ENCODE peak calls at places on chromosomes 5 and 9, in six cellular contexts. One of them, this sample, is unnamed.

GRCh38 chr5:44332360-44332971 is 56.8 kb downstream of the FGF10 start:
- DNase-seq in NCI-H1436: peak; percentile 13
- DNase-seq in central memory CD4-positive, alpha-beta T cell: no peak
- DNase-seq in GM23248: peak; percentile 69
- DNase-seq in GM06990: no peak
- DNase-seq in activated gamma-delta T cell treated with Interleukin-2 at 50 U/mL for 16 hours: no peak
- DNase-seq in this sample: no peak

GRCh38 chr5:79577693-79578092 is 34.5 kb upstream of the TENT2 start:
- DNase-seq in GM06990: no peak
- DNase-seq in activated gamma-delta T cell treated with Interleukin-2 at 50 U/mL for 16 hours: no peak
- DNase-seq in central memory CD4-positive, alpha-beta T cell: no peak
- DNase-seq in NCI-H1436: no peak
- DNase-seq in GM23248: no peak
- DNase-seq in this sample: no peak

GRCh38 chr5:135433626-135434426 is 13.3 kb downstream of the DCANP1 start:
- DNase-seq in activated gamma-delta T cell treated with Interleukin-2 at 50 U/mL for 16 hours: no peak
- DNase-seq in NCI-H1436: no peak
- DNase-seq in GM06990: no peak
- DNase-seq in central memory CD4-positive, alpha-beta T cell: no peak
- DNase-seq in GM23248: peak; percentile 50
- DNase-seq in this sample: peak; percentile 33

GRCh38 chr5:5492087-5492933 is 69.8 kb downstream of the ICE1 start:
- DNase-seq in NCI-H1436: peak; percentile 52
- DNase-seq in central memory CD4-positive, alpha-beta T cell: peak; percentile 57
- DNase-seq in GM23248: peak; percentile 67
- DNase-seq in GM06990: no peak
- DNase-seq in activated gamma-delta T cell treated with Interleukin-2 at 50 U/mL for 16 hours: peak; percentile 14
- DNase-seq in this sample: no peak

GRCh38 chr5:95959051-95959963 is 2.3 kb downstream of the ELL2 start:
- DNase-seq in GM06990: no peak
- DNase-seq in NCI-H1436: no peak
- DNase-seq in central memory CD4-positive, alpha-beta T cell: no peak
- DNase-seq in GM23248: peak; percentile 48
- DNase-seq in activated gamma-delta T cell treated with Interleukin-2 at 50 U/mL for 16 hours: no peak
- DNase-seq in this sample: no peak

GRCh38 chr5:132239776-132240175 is 12.1 kb upstream of the P4HA2 start:
- DNase-seq in GM23248: no peak
- DNase-seq in NCI-H1436: no peak
- DNase-seq in activated gamma-delta T cell treated with Interleukin-2 at 50 U/mL for 16 hours: no peak
- DNase-seq in central memory CD4-positive, alpha-beta T cell: no peak
- DNase-seq in GM06990: no peak
- DNase-seq in this sample: peak; percentile 32

GRCh38 chr5:2758632-2759031 is 7.2 kb upstream of the IRX2 start:
- DNase-seq in central memory CD4-positive, alpha-beta T cell: no peak
- DNase-seq in NCI-H1436: no peak
- DNase-seq in GM23248: no peak
- DNase-seq in GM06990: no peak
- DNase-seq in activated gamma-delta T cell treated with Interleukin-2 at 50 U/mL for 16 hours: no peak
- DNase-seq in this sample: peak; percentile 27

GRCh38 chr5:14250094-14250777 is 107.1 kb downstream of the TRIO start:
- DNase-seq in GM23248: peak; percentile 93
- DNase-seq in activated gamma-delta T cell treated with Interleukin-2 at 50 U/mL for 16 hours: no peak
- DNase-seq in GM06990: peak; percentile 50
- DNase-seq in central memory CD4-positive, alpha-beta T cell: no peak
- DNase-seq in NCI-H1436: peak; percentile 74
- DNase-seq in this sample: peak; percentile 68

GRCh38 chr5:39661026-39661779 is 236.4 kb upstream of the DAB2 start:
- DNase-seq in GM06990: no peak
- DNase-seq in NCI-H1436: no peak
- DNase-seq in GM23248: peak; percentile 48
- DNase-seq in activated gamma-delta T cell treated with Interleukin-2 at 50 U/mL for 16 hours: no peak
- DNase-seq in central memory CD4-positive, alpha-beta T cell: no peak
- DNase-seq in this sample: no peak

GRCh38 chr5:132190161-132190817 is 37.4 kb downstream of the P4HA2 start:
- DNase-seq in GM06990: no peak
- DNase-seq in GM23248: peak; percentile 82
- DNase-seq in activated gamma-delta T cell treated with Interleukin-2 at 50 U/mL for 16 hours: peak; percentile 10
- DNase-seq in NCI-H1436: peak; percentile 44
- DNase-seq in central memory CD4-positive, alpha-beta T cell: peak; percentile 35
- DNase-seq in this sample: no peak

GRCh38 chr9:18493361-18494015 is 19.5 kb downstream of the ADAMTSL1 start:
- DNase-seq in activated gamma-delta T cell treated with Interleukin-2 at 50 U/mL for 16 hours: no peak
- DNase-seq in GM06990: no peak
- DNase-seq in central memory CD4-positive, alpha-beta T cell: no peak
- DNase-seq in NCI-H1436: no peak
- DNase-seq in GM23248: peak; percentile 75
- DNase-seq in this sample: no peak

GRCh38 chr5:134130239-134130945 is 15.9 kb downstream of the TCF7 start:
- DNase-seq in GM06990: no peak
- DNase-seq in central memory CD4-positive, alpha-beta T cell: no peak
- DNase-seq in activated gamma-delta T cell treated with Interleukin-2 at 50 U/mL for 16 hours: no peak
- DNase-seq in GM23248: no peak
- DNase-seq in NCI-H1436: no peak
- DNase-seq in this sample: no peak

GRCh38 chr5:92909545-92909962 is 671.5 kb downstream of the NR2F1-AS1 start:
- DNase-seq in GM06990: no peak
- DNase-seq in GM23248: peak; percentile 18
- DNase-seq in NCI-H1436: peak; percentile 13
- DNase-seq in central memory CD4-positive, alpha-beta T cell: no peak
- DNase-seq in activated gamma-delta T cell treated with Interleukin-2 at 50 U/mL for 16 hours: no peak
- DNase-seq in this sample: peak; percentile 69

GRCh38 chr9:121447341-121447834 is 52.3 kb downstream of the GGTA1 start:
- DNase-seq in activated gamma-delta T cell treated with Interleukin-2 at 50 U/mL for 16 hours: no peak
- DNase-seq in central memory CD4-positive, alpha-beta T cell: no peak
- DNase-seq in GM06990: no peak
- DNase-seq in NCI-H1436: no peak
- DNase-seq in GM23248: peak; percentile 60
- DNase-seq in this sample: no peak

GRCh38 chr5:176817864-176818377 is 7.6 kb downstream of the UNC5A start:
- DNase-seq in activated gamma-delta T cell treated with Interleukin-2 at 50 U/mL for 16 hours: no peak
- DNase-seq in NCI-H1436: no peak
- DNase-seq in central memory CD4-positive, alpha-beta T cell: no peak
- DNase-seq in GM06990: no peak
- DNase-seq in GM23248: peak; percentile 49
- DNase-seq in this sample: peak; percentile 91

GRCh38 chr9:16869961-16870605 is 387 bp downstream of the BNC2 start:
- DNase-seq in GM23248: peak; percentile 65
- DNase-seq in activated gamma-delta T cell treated with Interleukin-2 at 50 U/mL for 16 hours: no peak
- DNase-seq in central memory CD4-positive, alpha-beta T cell: no peak
- DNase-seq in NCI-H1436: no peak
- DNase-seq in GM06990: peak; percentile 1
- DNase-seq in this sample: peak; percentile 59

GRCh38 chr5:53035868-53036381 is 46.8 kb downstream of the ITGA2 start:
- DNase-seq in activated gamma-delta T cell treated with Interleukin-2 at 50 U/mL for 16 hours: no peak
- DNase-seq in GM23248: peak; percentile 65
- DNase-seq in GM06990: no peak
- DNase-seq in central memory CD4-positive, alpha-beta T cell: no peak
- DNase-seq in NCI-H1436: no peak
- DNase-seq in this sample: no peak

GRCh38 chr5:148791334-148791667 is 35.1 kb upstream of the ADRB2 start:
- DNase-seq in central memory CD4-positive, alpha-beta T cell: no peak
- DNase-seq in activated gamma-delta T cell treated with Interleukin-2 at 50 U/mL for 16 hours: no peak
- DNase-seq in GM06990: peak; percentile 70
- DNase-seq in NCI-H1436: no peak
- DNase-seq in GM23248: peak; percentile 74
- DNase-seq in this sample: no peak

GRCh38 chr5:91841423-91841822 is 458.3 kb upstream of the ARRDC3 start:
- DNase-seq in GM06990: no peak
- DNase-seq in GM23248: no peak
- DNase-seq in NCI-H1436: no peak
- DNase-seq in activated gamma-delta T cell treated with Interleukin-2 at 50 U/mL for 16 hours: no peak
- DNase-seq in central memory CD4-positive, alpha-beta T cell: no peak
- DNase-seq in this sample: no peak

GRCh38 chr5:12100542-12100941 is 196.3 kb upstream of the CTNND2 start:
- DNase-seq in central memory CD4-positive, alpha-beta T cell: no peak
- DNase-seq in GM23248: no peak
- DNase-seq in activated gamma-delta T cell treated with Interleukin-2 at 50 U/mL for 16 hours: no peak
- DNase-seq in GM06990: no peak
- DNase-seq in NCI-H1436: no peak
- DNase-seq in this sample: no peak

GRCh38 chr5:10902145-10902544 is 141.1 kb upstream of the DAP start:
- DNase-seq in GM23248: peak; percentile 55
- DNase-seq in central memory CD4-positive, alpha-beta T cell: no peak
- DNase-seq in GM06990: no peak
- DNase-seq in activated gamma-delta T cell treated with Interleukin-2 at 50 U/mL for 16 hours: no peak
- DNase-seq in NCI-H1436: no peak
- DNase-seq in this sample: no peak

GRCh38 chr5:132103969-132104391 is 30.4 kb downstream of the CSF2 start:
- DNase-seq in central memory CD4-positive, alpha-beta T cell: no peak
- DNase-seq in GM06990: peak; percentile 59
- DNase-seq in GM23248: peak; percentile 27
- DNase-seq in activated gamma-delta T cell treated with Interleukin-2 at 50 U/mL for 16 hours: no peak
- DNase-seq in NCI-H1436: no peak
- DNase-seq in this sample: no peak

GRCh38 chr9:28378236-28378635 is 805.0 kb upstream of the C9orf72 start:
- DNase-seq in NCI-H1436: no peak
- DNase-seq in GM23248: no peak
- DNase-seq in GM06990: no peak
- DNase-seq in activated gamma-delta T cell treated with Interleukin-2 at 50 U/mL for 16 hours: no peak
- DNase-seq in central memory CD4-positive, alpha-beta T cell: no peak
- DNase-seq in this sample: no peak

GRCh38 chr5:149837680-149838269 is 106.8 kb downstream of the PDE6A start:
- DNase-seq in GM23248: peak; percentile 89
- DNase-seq in activated gamma-delta T cell treated with Interleukin-2 at 50 U/mL for 16 hours: no peak
- DNase-seq in NCI-H1436: peak; percentile 46
- DNase-seq in central memory CD4-positive, alpha-beta T cell: no peak
- DNase-seq in GM06990: no peak
- DNase-seq in this sample: peak; percentile 86

GRCh38 chr9:137176302-137177182 is 4.7 kb upstream of the TMEM210 start:
- DNase-seq in NCI-H1436: no peak
- DNase-seq in GM06990: no peak
- DNase-seq in central memory CD4-positive, alpha-beta T cell: no peak
- DNase-seq in activated gamma-delta T cell treated with Interleukin-2 at 50 U/mL for 16 hours: no peak
- DNase-seq in GM23248: peak; percentile 63
- DNase-seq in this sample: no peak

GRCh38 chr5:180155331-180155881 is 53.6 kb downstream of the RASGEF1C start:
- DNase-seq in NCI-H1436: no peak
- DNase-seq in GM23248: no peak
- DNase-seq in activated gamma-delta T cell treated with Interleukin-2 at 50 U/mL for 16 hours: no peak
- DNase-seq in central memory CD4-positive, alpha-beta T cell: no peak
- DNase-seq in GM06990: no peak
- DNase-seq in this sample: no peak

GRCh38 chr5:94361161-94361560 is 257.2 kb downstream of the KIAA0825 start:
- DNase-seq in GM23248: peak; percentile 39
- DNase-seq in central memory CD4-positive, alpha-beta T cell: no peak
- DNase-seq in NCI-H1436: no peak
- DNase-seq in activated gamma-delta T cell treated with Interleukin-2 at 50 U/mL for 16 hours: no peak
- DNase-seq in GM06990: no peak
- DNase-seq in this sample: no peak

GRCh38 chr5:171316258-171317121 is 7.4 kb downstream of the TLX3 start:
- DNase-seq in GM06990: no peak
- DNase-seq in activated gamma-delta T cell treated with Interleukin-2 at 50 U/mL for 16 hours: no peak
- DNase-seq in central memory CD4-positive, alpha-beta T cell: no peak
- DNase-seq in GM23248: no peak
- DNase-seq in NCI-H1436: no peak
- DNase-seq in this sample: peak; percentile 67

GRCh38 chr5:122377023-122377422 is 65.0 kb downstream of the SNCAIP start:
- DNase-seq in GM06990: no peak
- DNase-seq in activated gamma-delta T cell treated with Interleukin-2 at 50 U/mL for 16 hours: no peak
- DNase-seq in NCI-H1436: no peak
- DNase-seq in central memory CD4-positive, alpha-beta T cell: no peak
- DNase-seq in GM23248: peak; percentile 24
- DNase-seq in this sample: no peak

GRCh38 chr9:69637193-69637592 is 35.0 kb downstream of the APBA1 start:
- DNase-seq in GM23248: peak; percentile 16
- DNase-seq in activated gamma-delta T cell treated with Interleukin-2 at 50 U/mL for 16 hours: no peak
- DNase-seq in central memory CD4-positive, alpha-beta T cell: no peak
- DNase-seq in GM06990: no peak
- DNase-seq in NCI-H1436: no peak
- DNase-seq in this sample: no peak

This sample was measured in ecto neural progenitor cell.